ENCODE peak calls at places on chromosomes 12 and 14, in five cellular contexts. I is H4, H is fibroblast of the aortic adventitia, Z is AG09319, B is cardiac fibroblast. O is an unnamed sample.

GRCh38 chr12:50986961-50987737 is 34.8 kb downstream of the HIGD1C start:
- DNase-seq in B (peak), H (peak), Z (peak), I (peak), O (peak)

GRCh38 chr14:100011568-100012325 is 53.5 kb upstream of the EVL start:
- DNase-seq in Z (no peak), I (no peak), B (no peak), H (no peak), O (no peak)

GRCh38 chr12:131639270-131639940 is 71.5 kb upstream of the SFSWAP start:
- DNase-seq in H (no peak), B (no peak), I (no peak), Z (no peak), O (no peak)

GRCh38 chr14:50230601-50231474 is 540 bp downstream of the SOS2 start:
- DNase-seq in Z (peak), I (peak), B (peak), H (peak), O (peak)

GRCh38 chr12:124303579-124304313 is 8.9 kb downstream of the RFLNA start:
- DNase-seq in Z (no peak), H (no peak), I (no peak), B (no peak), O (no peak)

GRCh38 chr14:101559250-101559623 is 2.1 kb upstream of the DIO3 start:
- DNase-seq in H (no peak), Z (no peak), B (no peak), I (no peak), O (no peak)

GRCh38 chr12:111443586-111443985 is 37.9 kb downstream of the SH2B3 start:
- DNase-seq in H (peak), I (no peak), Z (no peak), B (peak), O (no peak)

GRCh38 chr12:3046441-3047200 is 30.6 kb upstream of the TSPAN9 start:
- DNase-seq in Z (no peak), I (no peak), H (peak), B (no peak), O (no peak)

GRCh38 chr12:93683410-93683809 is 6.2 kb downstream of the CRADD start:
- DNase-seq in B (no peak), I (no peak), Z (no peak), H (no peak), O (no peak)

GRCh38 chr12:47556219-47556618 is 149.6 kb downstream of the RPAP3 start:
- DNase-seq in I (no peak), B (no peak), Z (no peak), H (no peak), O (no peak)

GRCh38 chr14:61564623-61565091 is 130.7 kb upstream of the HIF1A start:
- DNase-seq in B (peak), I (peak), H (peak), Z (peak), O (peak)

GRCh38 chr12:130835436-130835835 is 3.6 kb downstream of the STX2 start:
- DNase-seq in I (no peak), H (no peak), B (no peak), Z (no peak), O (no peak)

GRCh38 chr12:124684971-124685688 is 117.7 kb upstream of the NCOR2 start:
- DNase-seq in I (no peak), H (peak), B (peak), Z (no peak), O (peak)

GRCh38 chr14:92121207-92121669 is 268 bp downstream of the NDUFB1 start:
- DNase-seq in B (peak), H (peak), I (no peak), Z (no peak), O (peak)

GRCh38 chr12:26830783-26831601 is 2.0 kb downstream of the ITPR2 start:
- DNase-seq in B (no peak), I (no peak), H (no peak), Z (no peak), O (no peak)

GRCh38 chr14:33432407-33433023 is 493.8 kb downstream of the NPAS3 start:
- DNase-seq in H (peak), B (peak), I (peak), Z (peak), O (peak)

GRCh38 chr12:54028324-54029201 is at the start of gene HOXC6:
- DNase-seq in I (no peak), B (peak), Z (no peak), H (peak), O (peak)

GRCh38 chr12:13190275-13190674 is 6.3 kb upstream of the EMP1 start:
- DNase-seq in I (no peak), B (no peak), Z (no peak), H (no peak), O (no peak)

GRCh38 chr14:31297701-31298344 is 90.2 kb upstream of the HECTD1 start:
- DNase-seq in I (no peak), Z (no peak), B (peak), H (peak), O (peak)

GRCh38 chr12:6763380-6763779 is 2.8 kb upstream of the PTMS start:
- DNase-seq in B (no peak), I (no peak), Z (no peak), H (no peak), O (no peak)

GRCh38 chr12:6233121-6233971 is 33.1 kb downstream of the CD9 start:
- DNase-seq in I (no peak), B (no peak), H (no peak), Z (no peak), O (no peak)

GRCh38 chr14:103593577-103593976 is 30.8 kb downstream of the COA8 start:
- DNase-seq in B (no peak), I (no peak), H (no peak), Z (no peak), O (no peak)

GRCh38 chr12:15963271-15963670 is 52.1 kb downstream of the DERA start:
- DNase-seq in H (peak), I (no peak), B (peak), Z (no peak), O (peak)

O was measured in astrocyte of the spinal cord.